ENCODE peak calls at places on chromosomes 1 and 21, in five cellular contexts. Y is neuronal stem cell, R is mesenchymal stem cell, F is H9, P is IMR-90. A is an unnamed sample.

GRCh38 chr1:49240709-49241221 is 464.1 kb upstream of the BEND5 start:
- DNase-seq in Y (no peak), R (no peak), F (no peak), P (no peak), A (no peak)

GRCh38 chr1:151237678-151238466 is 16.7 kb upstream of the PSMD4 start:
- DNase-seq in Y (no peak), R (no peak), F (no peak), P (no peak), A (no peak)

GRCh38 chr21:32256873-32257620 is 21.8 kb downstream of the MIS18A start:
- DNase-seq in Y (no peak), R (peak), F (no peak), P (peak), A (peak)

GRCh38 chr1:43651188-43651587 is 1.2 kb downstream of the KDM4A start:
- DNase-seq in Y (no peak), R (peak), F (no peak), P (no peak), A (no peak)

GRCh38 chr1:60637651-60638050 is 444.7 kb upstream of the NFIA start:
- DNase-seq in Y (no peak), R (no peak), F (no peak), P (no peak), A (no peak)

GRCh38 chr1:47181955-47182680 is 7.7 kb downstream of the PDZK1IP1 start:
- DNase-seq in Y (no peak), R (no peak), F (no peak), P (peak), A (no peak)

GRCh38 chr1:112335351-112335750 is 60.7 kb upstream of the CTTNBP2NL start:
- DNase-seq in Y (no peak), R (no peak), F (no peak), P (peak), A (no peak)

GRCh38 chr1:173478099-173478555 is 992 bp downstream of the PRDX6 start:
- DNase-seq in Y (no peak), R (peak), F (no peak), P (peak), A (peak)

GRCh38 chr1:239308701-239309333 is 77.6 kb upstream of the CHRM3 start:
- DNase-seq in Y (peak), R (no peak), F (peak), P (no peak), A (peak)

GRCh38 chr1:160665330-160666078 is 18.7 kb upstream of the SLAMF1 start:
- DNase-seq in Y (no peak), R (peak), F (no peak), P (no peak), A (peak)

GRCh38 chr1:23763040-23763577 is 15.1 kb upstream of the PITHD1 start:
- DNase-seq in Y (no peak), R (no peak), F (no peak), P (no peak), A (no peak)

GRCh38 chr1:20376880-20377494 is 86.3 kb downstream of the VWA5B1 start:
- DNase-seq in Y (peak), R (peak), F (peak), P (peak), A (peak)

GRCh38 chr1:27031235-27032118 is 18.8 kb upstream of the TENT5B start:
- DNase-seq in Y (no peak), R (peak), F (peak), P (peak), A (peak)

GRCh38 chr1:209546390-209547080 is 37.0 kb upstream of the CAMK1G start:
- DNase-seq in Y (no peak), R (no peak), F (no peak), P (no peak), A (no peak)

GRCh38 chr1:221632072-221632471 is 109.8 kb downstream of the DUSP10 start:
- DNase-seq in Y (no peak), R (no peak), F (no peak), P (no peak), A (peak)

GRCh38 chr21:31151156-31151555 is 112.9 kb upstream of the KRTAP19-8 start:
- DNase-seq in Y (no peak), R (no peak), F (no peak), P (no peak), A (no peak)

GRCh38 chr1:235917267-235917811 is 50.6 kb upstream of the LYST start:
- DNase-seq in Y (no peak), R (peak), F (no peak), P (peak), A (no peak)

GRCh38 chr1:32353886-32354570 is 8.3 kb downstream of the FAM229A start:
- DNase-seq in Y (no peak), R (peak), F (no peak), P (peak), A (peak)

GRCh38 chr1:90616395-90616794 is 100.7 kb downstream of the BARHL2 start:
- DNase-seq in Y (no peak), R (no peak), F (peak), P (no peak), A (peak)

GRCh38 chr1:119686661-119687060 is 25.1 kb upstream of the PHGDH start:
- DNase-seq in Y (no peak), R (no peak), F (no peak), P (no peak), A (peak)

GRCh38 chr1:68178821-68179490 is 53.4 kb downstream of the WLS start:
- DNase-seq in Y (no peak), R (peak), F (no peak), P (peak), A (no peak)

GRCh38 chr1:68168545-68169065 is 63.7 kb downstream of the WLS start:
- DNase-seq in Y (no peak), R (no peak), F (no peak), P (no peak), A (no peak)

GRCh38 chr1:68173283-68174172 is 58.8 kb downstream of the WLS start:
- DNase-seq in Y (no peak), R (peak), F (no peak), P (peak), A (no peak)

GRCh38 chr1:68175621-68176398 is 56.5 kb downstream of the WLS start:
- DNase-seq in Y (no peak), R (peak), F (no peak), P (peak), A (no peak)

DNA sequence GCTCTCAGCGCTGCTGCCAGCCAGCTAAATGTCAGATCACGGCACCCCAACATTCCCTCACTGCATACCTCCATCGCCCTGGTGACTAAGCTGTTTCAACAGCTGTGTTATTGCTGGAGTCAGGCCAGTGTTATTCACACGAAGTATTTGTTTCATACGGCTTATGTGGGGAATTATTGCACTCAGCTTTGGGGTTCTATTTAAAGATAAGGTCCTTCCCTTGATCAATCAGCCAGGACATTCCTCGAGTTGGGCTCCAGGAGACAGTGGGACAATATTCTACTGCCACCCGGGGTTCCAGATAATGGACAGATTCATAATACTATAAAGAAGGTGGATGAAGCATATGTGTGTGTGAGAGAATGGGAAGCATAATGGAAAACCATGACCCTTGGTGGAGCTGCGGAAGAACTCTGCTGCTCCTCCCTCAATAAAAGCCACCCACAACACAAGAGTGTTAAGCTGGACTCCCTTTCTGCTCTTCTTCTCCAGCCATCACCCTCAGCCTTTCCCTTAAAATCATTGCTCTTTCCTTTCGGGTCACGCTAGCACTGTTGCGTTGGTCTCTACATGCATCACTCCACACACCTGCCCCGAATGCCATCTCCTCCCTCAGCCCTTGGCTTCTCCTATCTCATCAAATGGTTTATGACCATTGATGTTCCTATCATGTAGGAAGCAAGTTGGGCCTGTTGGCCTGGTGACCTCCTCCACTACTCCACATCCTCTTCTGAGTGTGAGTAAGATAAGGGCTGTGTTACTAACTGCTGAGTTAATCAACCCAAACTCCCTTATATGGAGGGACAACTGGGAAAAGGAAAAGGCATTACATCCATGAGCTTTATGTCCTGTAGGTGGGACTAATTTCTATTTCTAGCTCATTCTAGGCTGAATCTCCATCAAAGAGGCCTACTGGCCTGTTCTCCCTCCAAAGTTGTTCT is 57.9 kb downstream of the WLS start:
- DNase-seq in Y (peak), R (peak), F (no peak), P (peak), A (peak)
- H3K18ac ChIP-seq in Y (peak), R (peak), F (no peak), P (peak), A (no peak)

DNA sequence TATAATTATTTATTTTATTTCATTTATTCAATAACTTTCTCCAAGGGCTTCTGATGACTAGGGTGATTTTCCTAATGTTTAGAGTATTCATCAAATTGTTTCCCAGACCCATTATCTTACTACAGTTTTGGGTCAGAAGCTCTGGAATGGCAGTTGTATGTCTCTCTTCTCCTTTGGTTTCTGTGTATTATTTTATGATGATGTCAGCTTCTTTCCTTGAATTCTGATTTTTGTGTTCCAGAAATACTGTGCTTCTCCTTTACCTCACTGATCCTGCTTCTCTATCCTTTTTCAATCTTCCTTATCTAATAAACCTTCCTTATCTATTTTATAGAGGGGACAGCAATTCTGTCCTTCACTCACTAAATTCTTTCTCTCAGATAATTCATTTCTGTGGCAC is 48.8 kb downstream of the LRRC8B start:
- DNase-seq in Y (no peak), R (no peak), F (no peak), P (no peak), A (no peak)
- H3K18ac ChIP-seq in Y (no peak), R (no peak), F (no peak), P (no peak), A (peak)

DNA sequence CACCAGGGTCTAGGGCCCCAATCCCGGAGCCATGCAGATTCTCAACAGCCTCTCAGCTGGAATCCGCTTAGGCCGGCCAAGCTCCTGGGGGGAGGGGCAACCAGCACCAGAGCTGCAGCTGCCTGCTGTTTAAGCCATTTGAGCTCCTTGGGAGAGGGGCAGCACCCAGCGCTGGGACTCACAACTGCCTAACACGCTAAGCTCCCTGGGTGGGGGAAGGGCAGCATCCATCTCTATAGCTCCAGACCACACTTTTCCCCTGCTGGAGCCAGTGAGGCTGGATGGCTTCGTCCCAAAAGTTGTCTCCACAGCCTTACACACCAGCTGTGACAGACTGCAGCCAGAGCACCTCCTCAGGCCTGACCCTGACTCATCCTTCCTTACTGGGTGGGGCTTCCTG is 6.9 kb upstream of the PTGFR start:
- DNase-seq in Y (no peak), R (no peak), F (peak), P (peak), A (peak)
- H3K18ac ChIP-seq in Y (no peak), R (no peak), F (no peak), P (no peak), A (no peak)

DNA sequence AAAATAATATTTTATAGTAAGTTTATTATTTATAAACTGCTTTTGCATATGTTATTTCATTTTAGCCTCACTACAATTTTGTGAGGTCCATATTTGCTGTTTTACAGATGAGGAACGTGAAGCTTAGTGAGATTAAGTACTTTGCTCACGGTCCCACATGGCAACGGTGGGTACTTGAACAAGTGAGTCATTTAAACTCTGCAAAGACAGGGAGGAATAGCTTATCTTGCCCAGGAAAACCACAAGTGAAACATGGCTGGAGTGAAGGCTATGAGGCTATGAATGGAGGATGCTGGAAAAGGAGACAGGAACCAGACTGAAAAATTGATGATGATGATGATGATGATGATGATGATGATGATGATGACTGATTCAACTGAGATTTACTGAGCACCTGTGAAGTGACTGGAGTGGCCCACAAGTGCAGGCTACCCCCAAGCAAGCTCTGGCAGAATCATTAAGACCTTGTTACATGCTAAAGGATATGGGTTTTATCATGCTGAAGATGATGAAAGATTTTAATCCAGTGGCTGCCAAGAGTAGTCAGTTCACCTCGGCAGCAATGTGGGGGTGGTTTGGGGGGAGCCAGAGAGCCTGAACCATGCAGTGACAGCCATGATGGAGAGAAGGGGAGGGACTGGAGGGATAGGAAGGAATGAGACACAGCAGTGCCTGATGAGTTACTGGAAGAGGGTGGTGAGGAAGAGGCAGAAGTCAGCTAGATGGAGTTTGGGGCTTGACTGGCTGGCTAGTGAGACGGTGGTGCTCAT is 1.4 kb upstream of the ABCA4 start:
- DNase-seq in Y (no peak), R (peak), F (no peak), P (peak), A (no peak)
- H3K18ac ChIP-seq in Y (no peak), R (no peak), F (no peak), P (no peak), A (no peak)